ENCODE peak calls at places on chromosomes 3 and 15, in eight cellular contexts. S is tibial nerve, Z is IMR-90, O is vagina, Q is uterus, A is stomach, D is NB4, M is A549. B is an unnamed sample.

GRCh38 chr15:59846100-59846499 is 157.0 kb upstream of the BNIP2 start:
- DNase-seq in Z (no peak), Q (no peak), M (no peak), S (no peak), O (no peak), A (no peak), D (no peak), B (no peak)

GRCh38 chr15:100926258-100926657 is 7.1 kb downstream of the LRRK1 start:
- DNase-seq in S (no peak), D (peak; percentile 49), Z (no peak), O (no peak), M (no peak), A (no peak), Q (no peak), B (no peak)

GRCh38 chr3:51798561-51798960 is 19.5 kb upstream of the IQCF6 start:
- DNase-seq in S (no peak), D (no peak), Q (no peak), A (no peak), Z (no peak), O (no peak), M (no peak), B (no peak)

GRCh38 chr15:55823191-55823670 is 80.3 kb upstream of the PRTG start:
- DNase-seq in S (peak; percentile 15), Q (no peak), Z (peak; percentile 71), O (no peak), M (no peak), D (no peak), A (no peak), B (no peak)

GRCh38 chr3:4904801-4905695 is 74.2 kb upstream of the BHLHE40 start:
- DNase-seq in O (no peak), S (no peak), Q (no peak), Z (peak; percentile 24), A (no peak), D (peak; percentile 63), M (no peak), B (no peak)

GRCh38 chr3:43870110-43870509 is 179.4 kb downstream of the ABHD5 start:
- DNase-seq in D (no peak), O (no peak), Z (peak; percentile 69), S (no peak), M (peak; percentile 52), Q (no peak), A (no peak), B (no peak)

GRCh38 chr3:151225040-151225975 is 22.3 kb upstream of the GPR171 start:
- DNase-seq in A (no peak), D (no peak), O (no peak), Z (no peak), M (no peak), Q (no peak), S (no peak), B (no peak)

GRCh38 chr15:42686281-42686680 is 50.6 kb downstream of the CDAN1 start:
- DNase-seq in S (no peak), A (no peak), D (no peak), Z (no peak), M (no peak), O (no peak), Q (no peak), B (no peak)

GRCh38 chr15:45341775-45342174 is 36.6 kb downstream of the GATM start:
- DNase-seq in S (no peak), D (no peak), Z (no peak), Q (no peak), M (no peak), O (no peak), A (no peak), B (no peak)

GRCh38 chr15:94040523-94041248 is 190.7 kb upstream of the MCTP2 start:
- DNase-seq in Q (no peak), M (no peak), Z (no peak), D (no peak), S (no peak), A (no peak), O (no peak), B (no peak)

GRCh38 chr3:43794776-43795175 is 104.0 kb downstream of the ABHD5 start:
- DNase-seq in M (no peak), O (no peak), Z (peak; percentile 60), A (no peak), S (no peak), Q (no peak), D (no peak), B (no peak)

GRCh38 chr3:35067750-35068149 is 571.6 kb upstream of the ARPP21 start:
- DNase-seq in D (no peak), O (no peak), S (no peak), M (no peak), Q (no peak), A (no peak), Z (no peak), B (no peak)

GRCh38 chr15:75170711-75171341 is 30.9 kb upstream of the C15orf39 start:
- DNase-seq in S (no peak), Q (no peak), D (no peak), Z (no peak), M (no peak), O (no peak), A (no peak), B (no peak)

GRCh38 chr3:62226601-62227339 is 146.6 kb downstream of the FEZF2 start:
- DNase-seq in M (no peak), Q (no peak), A (no peak), O (no peak), Z (no peak), S (no peak), D (no peak), B (no peak)

GRCh38 chr3:147958754-147959153 is 549.6 kb downstream of the ZIC1 start:
- DNase-seq in O (no peak), Z (no peak), A (no peak), D (no peak), S (no peak), M (no peak), Q (no peak), B (no peak)

GRCh38 chr3:67540198-67540894 is 114.1 kb downstream of the SUCLG2 start:
- DNase-seq in S (no peak), Q (no peak), D (no peak), Z (no peak), M (no peak), A (no peak), O (no peak), B (no peak)

GRCh38 chr3:16439163-16439847 is 74.2 kb downstream of the RFTN1 start:
- DNase-seq in M (no peak), A (no peak), Q (no peak), O (no peak), S (no peak), D (no peak), Z (peak; percentile 19), B (no peak)

GRCh38 chr15:47409038-47409437 is 308.3 kb upstream of the SEMA6D start:
- DNase-seq in O (no peak), Z (no peak), D (no peak), M (no peak), Q (no peak), A (no peak), S (no peak), B (no peak)

DNA sequence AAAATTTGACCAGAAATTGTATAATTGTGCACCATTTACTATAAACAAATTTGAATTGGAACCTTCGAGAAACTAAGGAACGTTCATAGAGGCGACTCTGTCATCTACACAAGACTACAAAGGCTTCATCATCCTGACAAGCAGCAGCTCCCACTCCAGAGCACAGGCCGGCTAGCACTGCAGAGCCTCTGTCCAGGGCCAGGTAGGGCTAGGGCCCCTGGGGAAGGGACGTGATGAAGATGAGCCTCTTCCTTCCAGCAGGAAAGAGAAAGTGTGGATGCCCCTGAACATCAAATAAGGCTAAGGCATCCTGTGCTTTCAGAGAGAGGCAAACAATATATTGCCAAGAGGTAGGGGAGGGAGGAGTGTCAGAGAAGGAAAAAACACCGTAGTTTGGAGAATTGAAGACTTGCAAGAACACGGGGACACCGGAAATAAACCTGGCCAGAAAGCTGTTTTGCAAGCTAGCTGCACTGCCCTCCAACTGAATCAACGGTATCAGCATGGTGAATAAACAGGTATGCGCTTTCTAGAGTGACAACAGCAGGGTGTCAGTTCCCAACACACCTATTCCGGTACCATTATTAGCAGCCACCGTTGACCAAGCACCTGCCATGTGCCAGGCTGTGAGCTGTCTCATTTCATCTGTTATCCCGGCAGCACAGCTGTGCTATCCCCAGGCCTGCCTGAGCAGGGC is 12.4 kb downstream of the XXYLT1 start:
- DNase-seq in O (peak; percentile 86), Z (no peak), S (no peak), D (peak; percentile 59), A (no peak), Q (no peak), M (no peak), B (peak; percentile 76)
- H3K4me3 ChIP-seq in O (peak overlapping the region; percentile 81), Z (no peak overlapping the region), S (peak overlapping the region; percentile 93), D (peak overlapping the region; percentile 68), A (peak overlapping the region; percentile 73), Q (peak overlapping the region; percentile 59), M (no peak overlapping the region), B (peak overlapping the region; percentile 75)

GRCh38 chr3:13027154-13027553 is 46.1 kb downstream of the IQSEC1 start:
- DNase-seq in S (no peak), M (no peak), O (no peak), A (no peak), Q (no peak), D (no peak), Z (no peak), B (no peak)
- TF ChIP-seq CTCF in S (no peak), M (no peak), O (no peak), A (no peak), Q (no peak), D (no peak), Z (peak; percentile 5), B (no peak)

DNA sequence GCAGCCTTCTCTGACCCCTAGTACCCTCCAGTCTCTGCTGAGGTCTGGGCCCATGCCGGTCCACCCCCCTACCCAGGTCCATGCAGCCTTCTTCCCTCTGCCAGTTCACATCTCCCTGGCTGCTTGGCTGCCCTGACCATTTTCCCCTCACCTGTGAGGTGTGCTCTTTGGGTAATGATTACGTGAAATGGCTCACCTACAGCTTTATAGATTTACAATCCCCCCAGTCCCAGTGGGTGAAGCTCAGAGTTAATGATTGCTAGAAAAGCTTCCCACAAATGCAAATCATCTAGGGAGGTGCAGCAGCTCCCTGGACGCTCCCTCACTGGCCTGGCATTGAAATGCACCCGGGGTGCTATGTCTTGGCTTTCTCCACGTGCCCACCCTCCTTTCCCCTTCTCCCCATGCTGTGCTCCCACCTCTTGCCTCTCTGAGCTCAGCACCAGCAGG is 18.7 kb downstream of the PAQR5 start:
- DNase-seq in M (no peak), D (no peak), O (no peak), S (no peak), Q (no peak), Z (no peak), A (no peak), B (no peak)
- TF ChIP-seq POLR2A in M (no peak), D (no peak), O (no peak), S (no peak), Q (no peak), Z (no peak), A (no peak), B (no peak)

DNA sequence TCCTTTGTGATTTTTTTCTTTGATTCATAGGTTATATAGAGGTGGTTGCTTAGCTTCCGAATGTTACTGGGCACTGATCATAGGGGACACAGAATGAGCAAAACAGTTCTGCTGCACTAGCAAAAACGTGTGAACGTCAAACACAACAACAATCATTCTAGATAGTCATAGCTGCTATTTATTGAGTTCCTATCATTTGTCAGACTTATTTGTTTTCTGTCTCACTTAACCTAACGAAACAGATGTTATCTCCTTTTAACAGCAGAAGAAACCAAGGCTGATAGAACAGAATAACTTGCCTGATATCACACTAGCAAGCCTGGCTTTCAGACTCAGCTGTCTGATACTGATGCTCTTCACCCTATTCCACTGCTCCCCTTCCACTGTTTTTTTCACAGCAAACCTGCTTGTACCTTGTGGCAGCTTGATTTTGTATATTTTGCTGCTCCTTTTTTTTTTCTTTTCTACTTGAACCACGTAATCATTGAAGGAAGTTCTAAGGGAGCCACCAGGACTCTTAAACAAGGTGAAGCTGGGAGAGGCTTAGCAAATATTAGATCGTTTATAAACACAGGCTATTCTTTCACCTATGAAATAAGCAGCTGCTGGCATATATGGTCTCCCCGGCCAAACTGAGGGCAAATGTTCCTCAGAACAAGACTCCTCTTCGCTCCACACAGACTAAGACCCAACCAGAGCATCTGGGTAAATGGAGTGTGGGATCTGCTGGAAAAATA is 78.8 kb downstream of the MCF2L2 start:
- DNase-seq in Z (no peak), Q (no peak), O (no peak), S (no peak), M (no peak), A (no peak), D (no peak), B (no peak)
- H3K4me3 ChIP-seq in Z (no peak overlapping the region), Q (no peak overlapping the region), O (no peak overlapping the region), S (no peak overlapping the region), M (no peak overlapping the region), A (no peak overlapping the region), D (no peak overlapping the region), B (no peak overlapping the region)